ENCODE peak calls at places on chromosomes 5 and 9, in six cellular contexts. One of them, this sample, is unnamed.

GRCh38 chr5:59133801-59134261 is 551.0 kb downstream of the RAB3C start:
- DNase-seq in SK-N-SH: no peak
- DNase-seq in HCT116: no peak
- DNase-seq in hepatocyte: peak; percentile 21
- DNase-seq in Karpas-422: no peak
- DNase-seq in PC-3: peak; percentile 6
- DNase-seq in this sample: peak; percentile 98

GRCh38 chr9:137710751-137711150 is 91.9 kb downstream of the EHMT1 start:
- DNase-seq in Karpas-422: no peak
- DNase-seq in HCT116: no peak
- DNase-seq in hepatocyte: no peak
- DNase-seq in PC-3: no peak
- DNase-seq in SK-N-SH: no peak
- DNase-seq in this sample: no peak

GRCh38 chr9:38406476-38407186 is 14.1 kb downstream of the ALDH1B1 start:
- DNase-seq in HCT116: no peak
- DNase-seq in PC-3: no peak
- DNase-seq in hepatocyte: no peak
- DNase-seq in SK-N-SH: no peak
- DNase-seq in Karpas-422: no peak
- DNase-seq in this sample: no peak

GRCh38 chr5:53426517-53426839 is 54.0 kb upstream of the FST start:
- DNase-seq in PC-3: no peak
- DNase-seq in HCT116: no peak
- DNase-seq in Karpas-422: no peak
- DNase-seq in SK-N-SH: no peak
- DNase-seq in hepatocyte: no peak
- DNase-seq in this sample: no peak

GRCh38 chr5:89556215-89557009 is 673.4 kb upstream of the MEF2C start:
- DNase-seq in PC-3: peak; percentile 96
- DNase-seq in SK-N-SH: no peak
- DNase-seq in hepatocyte: peak; percentile 6
- DNase-seq in HCT116: peak; percentile 69
- DNase-seq in Karpas-422: no peak
- DNase-seq in this sample: peak; percentile 98

GRCh38 chr9:14103115-14103514 is 210.8 kb downstream of the NFIB start:
- DNase-seq in HCT116: no peak
- DNase-seq in Karpas-422: no peak
- DNase-seq in SK-N-SH: peak; percentile 14
- DNase-seq in hepatocyte: no peak
- DNase-seq in PC-3: no peak
- DNase-seq in this sample: peak; percentile 19

GRCh38 chr9:128011071-128011817 is 30.5 kb upstream of the EEIG1 start:
- DNase-seq in SK-N-SH: no peak
- DNase-seq in hepatocyte: no peak
- DNase-seq in PC-3: peak; percentile 19
- DNase-seq in HCT116: no peak
- DNase-seq in Karpas-422: no peak
- DNase-seq in this sample: no peak

GRCh38 chr9:91217388-91217787 is 144.3 kb downstream of the AUH start:
- DNase-seq in hepatocyte: no peak
- DNase-seq in HCT116: no peak
- DNase-seq in Karpas-422: no peak
- DNase-seq in SK-N-SH: no peak
- DNase-seq in PC-3: no peak
- DNase-seq in this sample: no peak

GRCh38 chr5:113806250-113806649 is 292.8 kb downstream of the YTHDC2 start:
- DNase-seq in PC-3: peak; percentile 15
- DNase-seq in HCT116: no peak
- DNase-seq in SK-N-SH: no peak
- DNase-seq in Karpas-422: peak; percentile 44
- DNase-seq in hepatocyte: no peak
- DNase-seq in this sample: peak; percentile 68

GRCh38 chr9:94819161-94819677 is 92.7 kb downstream of the AOPEP start:
- DNase-seq in Karpas-422: no peak
- DNase-seq in SK-N-SH: peak; percentile 14
- DNase-seq in HCT116: no peak
- DNase-seq in PC-3: peak; percentile 51
- DNase-seq in hepatocyte: peak; percentile 44
- DNase-seq in this sample: no peak

GRCh38 chr5:16768184-16768583 is 151.4 kb upstream of the RETREG1 start:
- DNase-seq in SK-N-SH: no peak
- DNase-seq in hepatocyte: no peak
- DNase-seq in PC-3: no peak
- DNase-seq in Karpas-422: no peak
- DNase-seq in HCT116: no peak
- DNase-seq in this sample: no peak

GRCh38 chr5:174945853-174946252 is 221.5 kb downstream of the MSX2 start:
- DNase-seq in Karpas-422: no peak
- DNase-seq in hepatocyte: no peak
- DNase-seq in HCT116: no peak
- DNase-seq in SK-N-SH: no peak
- DNase-seq in PC-3: no peak
- DNase-seq in this sample: no peak

GRCh38 chr9:16664211-16664610 is 206.3 kb downstream of the BNC2 start:
- DNase-seq in HCT116: no peak
- DNase-seq in Karpas-422: no peak
- DNase-seq in PC-3: no peak
- DNase-seq in hepatocyte: no peak
- DNase-seq in SK-N-SH: no peak
- DNase-seq in this sample: peak; percentile 59

GRCh38 chr5:158039441-158039840 is 180.5 kb upstream of the CLINT1 start:
- DNase-seq in PC-3: no peak
- DNase-seq in hepatocyte: no peak
- DNase-seq in Karpas-422: no peak
- DNase-seq in SK-N-SH: no peak
- DNase-seq in HCT116: no peak
- DNase-seq in this sample: no peak

GRCh38 chr5:171369056-171369455 is 18.6 kb upstream of the NPM1 start:
- DNase-seq in SK-N-SH: no peak
- DNase-seq in PC-3: no peak
- DNase-seq in HCT116: no peak
- DNase-seq in Karpas-422: no peak
- DNase-seq in hepatocyte: no peak
- DNase-seq in this sample: no peak

GRCh38 chr9:131407717-131408195 is 13.9 kb downstream of the PRRC2B start:
- DNase-seq in Karpas-422: no peak
- DNase-seq in PC-3: no peak
- DNase-seq in HCT116: no peak
- DNase-seq in hepatocyte: no peak
- DNase-seq in SK-N-SH: no peak
- DNase-seq in this sample: peak; percentile 67

GRCh38 chr5:106759581-106759980 is 911.2 kb downstream of the EFNA5 start:
- DNase-seq in Karpas-422: no peak
- DNase-seq in SK-N-SH: no peak
- DNase-seq in hepatocyte: no peak
- DNase-seq in PC-3: peak; percentile 46
- DNase-seq in HCT116: no peak
- DNase-seq in this sample: no peak

GRCh38 chr5:141373673-141374317 is at the start of gene PCDHGA6:
- DNase-seq in HCT116: no peak
- DNase-seq in SK-N-SH: no peak
- DNase-seq in Karpas-422: no peak
- DNase-seq in PC-3: no peak
- DNase-seq in hepatocyte: no peak
- DNase-seq in this sample: peak; percentile 64

GRCh38 chr9:18922161-18922910 is 110.7 kb downstream of the SAXO1 start:
- DNase-seq in HCT116: no peak
- DNase-seq in Karpas-422: no peak
- DNase-seq in PC-3: no peak
- DNase-seq in SK-N-SH: peak; percentile 48
- DNase-seq in hepatocyte: no peak
- DNase-seq in this sample: peak; percentile 20

GRCh38 chr9:126523621-126524111 is 90.1 kb upstream of the LMX1B start:
- DNase-seq in PC-3: no peak
- DNase-seq in hepatocyte: no peak
- DNase-seq in SK-N-SH: peak; percentile 24
- DNase-seq in HCT116: no peak
- DNase-seq in Karpas-422: no peak
- DNase-seq in this sample: peak; percentile 42

GRCh38 chr5:16983022-16983639 is 47.0 kb upstream of the MYO10 start:
- DNase-seq in Karpas-422: no peak
- DNase-seq in PC-3: no peak
- DNase-seq in hepatocyte: no peak
- DNase-seq in HCT116: no peak
- DNase-seq in SK-N-SH: no peak
- DNase-seq in this sample: no peak

DNA sequence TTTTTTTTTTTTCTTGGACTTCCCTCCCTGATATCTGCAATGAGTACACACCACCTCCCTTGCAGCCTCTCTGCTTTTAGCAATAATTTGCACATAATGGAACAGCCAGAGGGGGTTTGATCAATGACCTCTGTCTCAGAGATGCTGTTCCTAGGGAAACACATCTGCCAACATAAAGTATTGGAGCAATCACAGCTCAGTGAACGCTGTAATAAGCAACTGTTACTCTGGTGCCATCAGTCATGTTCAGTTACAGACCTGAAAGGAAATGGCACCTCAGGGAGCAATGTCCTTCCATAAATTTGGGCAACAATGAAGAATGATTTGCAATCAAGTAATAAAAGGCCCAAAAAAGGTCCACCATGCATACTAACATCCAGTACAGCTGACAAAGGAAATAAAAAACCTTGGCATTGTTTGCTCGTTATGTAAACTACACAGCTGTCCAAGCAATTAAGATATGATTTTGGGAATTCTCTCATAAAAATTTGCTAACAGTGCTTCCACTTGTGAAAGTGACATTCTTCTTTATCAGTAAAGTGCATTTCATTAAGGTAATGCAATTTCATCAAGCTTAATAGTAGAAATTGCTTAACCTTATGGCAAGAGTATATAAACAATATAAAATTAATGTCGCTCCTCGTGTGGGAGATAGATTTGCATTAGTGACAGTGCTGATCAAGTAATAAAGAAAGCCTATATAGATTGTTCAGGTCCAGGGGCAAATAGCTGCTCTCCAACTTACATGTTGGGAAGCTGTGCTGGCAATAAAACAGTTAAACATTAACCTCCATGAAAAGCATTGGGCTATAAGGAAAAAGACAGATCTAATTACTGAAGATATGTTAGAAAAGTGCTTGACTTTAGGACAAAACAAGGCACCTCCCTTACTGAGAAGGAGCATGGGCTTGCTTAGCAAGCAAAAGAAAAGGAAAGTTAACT is 167.7 kb downstream of the RASEF start:
- DNase-seq in hepatocyte: peak; percentile 26
- DNase-seq in PC-3: no peak
- DNase-seq in Karpas-422: no peak
- DNase-seq in SK-N-SH: peak; percentile 41
- DNase-seq in HCT116: no peak
- DNase-seq in this sample: no peak
- H3K9me2 ChIP-seq in hepatocyte: no peaks in the 10 kb centered on the region
- H3K9me2 ChIP-seq in PC-3: no peaks in the 10 kb centered on the region
- H3K9me2 ChIP-seq in Karpas-422: no peaks in the 10 kb centered on the region
- H3K9me2 ChIP-seq in SK-N-SH: no peaks in the 10 kb centered on the region
- H3K9me2 ChIP-seq in HCT116: no peaks in the 10 kb centered on the region
- H3K9me2 ChIP-seq in this sample: no peaks in the 10 kb centered on the region

GRCh38 chr9:136437839-136438547 is 1.7 kb downstream of the INPP5E start:
- DNase-seq in HCT116: no peak
- DNase-seq in hepatocyte: no peak
- DNase-seq in PC-3: peak; percentile 3
- DNase-seq in SK-N-SH: no peak
- DNase-seq in Karpas-422: no peak
- DNase-seq in this sample: peak; percentile 67
- H4K20me1 ChIP-seq in HCT116: no peaks in the 10 kb centered on the region
- H4K20me1 ChIP-seq in hepatocyte: peaks cover 32% of the 10 kb centered on the region
- H4K20me1 ChIP-seq in PC-3: peaks cover 8% of the 10 kb centered on the region
- H4K20me1 ChIP-seq in SK-N-SH: peaks cover 76% of the 10 kb centered on the region
- H4K20me1 ChIP-seq in Karpas-422: peaks cover 26% of the 10 kb centered on the region
- H4K20me1 ChIP-seq in this sample: peaks cover 8% of the 10 kb centered on the region

GRCh38 chr9:82893549-82893948 is 169.4 kb downstream of the RASEF start:
- DNase-seq in HCT116: no peak
- DNase-seq in hepatocyte: no peak
- DNase-seq in Karpas-422: no peak
- DNase-seq in SK-N-SH: no peak
- DNase-seq in PC-3: no peak
- DNase-seq in this sample: no peak
- H3K9me2 ChIP-seq in HCT116: no peaks in the 10 kb centered on the region
- H3K9me2 ChIP-seq in hepatocyte: no peaks in the 10 kb centered on the region
- H3K9me2 ChIP-seq in Karpas-422: no peaks in the 10 kb centered on the region
- H3K9me2 ChIP-seq in SK-N-SH: no peaks in the 10 kb centered on the region
- H3K9me2 ChIP-seq in PC-3: no peaks in the 10 kb centered on the region
- H3K9me2 ChIP-seq in this sample: no peaks in the 10 kb centered on the region

GRCh38 chr5:137283801-137284200 is 215.3 kb downstream of the SPOCK1 start:
- DNase-seq in hepatocyte: no peak
- DNase-seq in PC-3: no peak
- DNase-seq in HCT116: no peak
- DNase-seq in SK-N-SH: no peak
- DNase-seq in Karpas-422: no peak
- DNase-seq in this sample: no peak

GRCh38 chr5:137291031-137291430 is 208.1 kb downstream of the SPOCK1 start:
- DNase-seq in hepatocyte: no peak
- DNase-seq in SK-N-SH: no peak
- DNase-seq in Karpas-422: no peak
- DNase-seq in PC-3: no peak
- DNase-seq in HCT116: no peak
- DNase-seq in this sample: no peak

GRCh38 chr5:137289856-137290255 is 209.3 kb downstream of the SPOCK1 start:
- DNase-seq in SK-N-SH: no peak
- DNase-seq in Karpas-422: no peak
- DNase-seq in PC-3: no peak
- DNase-seq in HCT116: no peak
- DNase-seq in hepatocyte: no peak
- DNase-seq in this sample: no peak

GRCh38 chr5:137286025-137286610 is 213.0 kb downstream of the SPOCK1 start:
- DNase-seq in Karpas-422: no peak
- DNase-seq in SK-N-SH: no peak
- DNase-seq in HCT116: no peak
- DNase-seq in hepatocyte: no peak
- DNase-seq in PC-3: no peak
- DNase-seq in this sample: peak; percentile 38

GRCh38 chr5:137287564-137287963 is 211.6 kb downstream of the SPOCK1 start:
- DNase-seq in SK-N-SH: no peak
- DNase-seq in PC-3: no peak
- DNase-seq in hepatocyte: no peak
- DNase-seq in HCT116: no peak
- DNase-seq in Karpas-422: no peak
- DNase-seq in this sample: no peak
- H4K20me1 ChIP-seq in SK-N-SH: no peaks in the 10 kb centered on the region
- H4K20me1 ChIP-seq in PC-3: no peaks in the 10 kb centered on the region
- H4K20me1 ChIP-seq in hepatocyte: no peaks in the 10 kb centered on the region
- H4K20me1 ChIP-seq in HCT116: no peaks in the 10 kb centered on the region
- H4K20me1 ChIP-seq in Karpas-422: no peaks in the 10 kb centered on the region
- H4K20me1 ChIP-seq in this sample: peaks cover 6% of the 10 kb centered on the region

GRCh38 chr5:116914869-116915504 is 340.4 kb upstream of the SEMA6A start:
- DNase-seq in Karpas-422: no peak
- DNase-seq in SK-N-SH: no peak
- DNase-seq in HCT116: no peak
- DNase-seq in PC-3: no peak
- DNase-seq in hepatocyte: no peak
- DNase-seq in this sample: no peak
- H3K9me2 ChIP-seq in Karpas-422: no peaks in the 10 kb centered on the region
- H3K9me2 ChIP-seq in SK-N-SH: no peaks in the 10 kb centered on the region
- H3K9me2 ChIP-seq in HCT116: no peaks in the 10 kb centered on the region
- H3K9me2 ChIP-seq in PC-3: no peaks in the 10 kb centered on the region
- H3K9me2 ChIP-seq in hepatocyte: no peaks in the 10 kb centered on the region
- H3K9me2 ChIP-seq in this sample: no peaks in the 10 kb centered on the region

This sample was measured in GM23248.